ENCODE peak calls at places on chromosomes 12 and 14, in nine cellular contexts. G, O, V, W, K, R, E, N and Z are unnamed samples.

GRCh38 chr12:13595536-13596450 is 385.6 kb downstream of the GRIN2B start:
- DNase-seq in G (no peak), O (no peak), V (no peak), W (no peak), K (no peak), R (no peak), E (no peak), N (no peak), Z (no peak)

GRCh38 chr14:58641509-58641908 is 3.7 kb downstream of the DACT1 start:
- DNase-seq in G (no peak), O (no peak), V (no peak), W (no peak), K (no peak), R (no peak), E (no peak), N (no peak), Z (no peak)

GRCh38 chr14:69014829-69015259 is 35.7 kb upstream of the ACTN1 start:
- DNase-seq in G (no peak), O (no peak), V (no peak), W (no peak), K (no peak), R (no peak), E (no peak), N (no peak), Z (no peak)

GRCh38 chr12:124568431-124569374 is 1.3 kb upstream of the NCOR2 start:
- DNase-seq in G (no peak), O (no peak), V (no peak), W (peak), K (peak), R (no peak), E (peak), N (peak), Z (peak)

GRCh38 chr12:114864688-114865685 is 181.0 kb upstream of the TBX3 start:
- DNase-seq in G (no peak), O (no peak), V (peak), W (no peak), K (no peak), R (no peak), E (no peak), N (no peak), Z (no peak)

GRCh38 chr12:125228519-125229260 is 163.5 kb downstream of the AACS start:
- DNase-seq in G (no peak), O (no peak), V (peak), W (no peak), K (no peak), R (no peak), E (no peak), N (no peak), Z (no peak)

GRCh38 chr12:104667139-104667538 is 210.4 kb downstream of the CHST11 start:
- DNase-seq in G (no peak), O (no peak), V (no peak), W (no peak), K (no peak), R (no peak), E (no peak), N (no peak), Z (no peak)

GRCh38 chr14:61586539-61587396 is 108.5 kb upstream of the HIF1A start:
- DNase-seq in G (no peak), O (no peak), V (no peak), W (no peak), K (no peak), R (no peak), E (no peak), N (no peak), Z (no peak)

GRCh38 chr14:34199585-34199984 is 248.7 kb upstream of the EGLN3 start:
- DNase-seq in G (no peak), O (no peak), V (no peak), W (no peak), K (no peak), R (no peak), E (peak), N (no peak), Z (no peak)

GRCh38 chr12:46299846-46300245 is 31.0 kb upstream of the SLC38A1 start:
- DNase-seq in G (no peak), O (no peak), V (no peak), W (no peak), K (no peak), R (no peak), E (no peak), N (no peak), Z (no peak)

GRCh38 chr14:69619007-69619406 is 7.6 kb downstream of the SUSD6 start:
- DNase-seq in G (no peak), O (no peak), V (no peak), W (no peak), K (no peak), R (no peak), E (no peak), N (no peak), Z (no peak)

GRCh38 chr12:12735301-12735700 is 18.1 kb downstream of the CDKN1B start:
- DNase-seq in G (no peak), O (no peak), V (no peak), W (no peak), K (no peak), R (no peak), E (no peak), N (no peak), Z (no peak)

GRCh38 chr12:111766608-111767361 is at the start of gene ALDH2:
- DNase-seq in G (peak), O (peak), V (peak), W (no peak), K (peak), R (no peak), E (no peak), N (no peak), Z (peak)

GRCh38 chr12:122226366-122227222 is 742 bp upstream of the DIABLO start:
- DNase-seq in G (no peak), O (no peak), V (no peak), W (no peak), K (no peak), R (no peak), E (no peak), N (no peak), Z (no peak)

GRCh38 chr12:120199595-120200306 is 1.2 kb downstream of the RPLP0 start:
- DNase-seq in G (no peak), O (peak), V (no peak), W (no peak), K (peak), R (no peak), E (peak), N (no peak), Z (no peak)

GRCh38 chr14:54669759-54670630 is 103.1 kb downstream of the SAMD4A start:
- DNase-seq in G (no peak), O (no peak), V (no peak), W (no peak), K (peak), R (no peak), E (peak), N (no peak), Z (no peak)

GRCh38 chr14:44846232-44846824 is 115.4 kb downstream of the KLHL28 start:
- DNase-seq in G (peak), O (no peak), V (peak), W (peak), K (no peak), R (no peak), E (peak), N (no peak), Z (no peak)

GRCh38 chr14:103123634-103124500 is 606 bp downstream of the TNFAIP2 start:
- DNase-seq in G (peak), O (no peak), V (no peak), W (no peak), K (no peak), R (no peak), E (no peak), N (peak), Z (peak)

GRCh38 chr12:6469092-6469491 is 1.4 kb downstream of the VAMP1 start:
- DNase-seq in G (no peak), O (no peak), V (no peak), W (no peak), K (peak), R (no peak), E (no peak), N (no peak), Z (no peak)

GRCh38 chr14:102694530-102695171 is 82.6 kb upstream of the TRAF3 start:
- DNase-seq in G (peak), O (peak), V (peak), W (peak), K (peak), R (no peak), E (peak), N (peak), Z (peak)

GRCh38 chr14:101823081-101823480 is 61.6 kb downstream of the PPP2R5C start:
- DNase-seq in G (no peak), O (no peak), V (no peak), W (no peak), K (no peak), R (no peak), E (no peak), N (no peak), Z (no peak)

GRCh38 chr12:9751204-9752144 is 9.2 kb downstream of the CD69 start:
- DNase-seq in G (no peak), O (peak), V (no peak), W (peak), K (peak), R (no peak), E (peak), N (peak), Z (no peak)

GRCh38 chr14:60331201-60332045 is 82.4 kb downstream of the PPM1A start:
- DNase-seq in G (peak), O (peak), V (peak), W (peak), K (peak), R (peak), E (peak), N (peak), Z (peak)

GRCh38 chr12:116293687-116294463 is 16.4 kb upstream of the MED13L start:
- DNase-seq in G (no peak), O (no peak), V (no peak), W (no peak), K (no peak), R (no peak), E (no peak), N (no peak), Z (no peak)

GRCh38 chr14:73124180-73124894 is 12.0 kb upstream of the PSEN1 start:
- DNase-seq in G (no peak), O (no peak), V (no peak), W (no peak), K (no peak), R (no peak), E (no peak), N (no peak), Z (no peak)

GRCh38 chr14:72430457-72430856 is 463.4 kb downstream of the DPF3 start:
- DNase-seq in G (no peak), O (no peak), V (no peak), W (no peak), K (no peak), R (no peak), E (no peak), N (no peak), Z (no peak)

GRCh38 chr14:99570542-99571302 is 33.3 kb downstream of the CCDC85C start:
- DNase-seq in G (peak), O (no peak), V (no peak), W (no peak), K (no peak), R (no peak), E (no peak), N (no peak), Z (no peak)

GRCh38 chr12:71661977-71662522 is 1.6 kb downstream of the ZFC3H1 start:
- DNase-seq in G (no peak), O (no peak), V (no peak), W (no peak), K (no peak), R (no peak), E (no peak), N (no peak), Z (no peak)

GRCh38 chr14:23362200-23362599 is 2.8 kb downstream of the EFS start:
- DNase-seq in G (no peak), O (no peak), V (no peak), W (no peak), K (no peak), R (no peak), E (no peak), N (no peak), Z (no peak)

GRCh38 chr12:30191701-30192455 is 408.1 kb upstream of the TMTC1 start:
- DNase-seq in G (no peak), O (no peak), V (no peak), W (no peak), K (no peak), R (no peak), E (no peak), N (no peak), Z (no peak)

GRCh38 chr14:30443368-30444007 is 115.5 kb upstream of the G2E3 start:
- DNase-seq in G (peak), O (no peak), V (peak), W (peak), K (no peak), R (no peak), E (peak), N (no peak), Z (no peak)

GRCh38 chr14:74595006-74595735 is 16.9 kb downstream of the LTBP2 start:
- DNase-seq in G (no peak), O (no peak), V (no peak), W (no peak), K (no peak), R (no peak), E (no peak), N (no peak), Z (peak)

GRCh38 chr12:19382563-19382962 is 56.7 kb upstream of the AEBP2 start:
- DNase-seq in G (no peak), O (no peak), V (no peak), W (no peak), K (no peak), R (no peak), E (no peak), N (no peak), Z (no peak)

GRCh38 chr14:86057018-86057667 is 527.2 kb downstream of the FLRT2 start:
- DNase-seq in G (peak), O (peak), V (no peak), W (peak), K (no peak), R (no peak), E (peak), N (no peak), Z (no peak)

GRCh38 chr12:108597559-108598471 is at the start of gene TMEM119:
- DNase-seq in G (no peak), O (no peak), V (no peak), W (peak), K (no peak), R (no peak), E (no peak), N (no peak), Z (peak)

GRCh38 chr12:12019881-12020280 is 50.9 kb upstream of the BCL2L14 start:
- DNase-seq in G (no peak), O (no peak), V (no peak), W (no peak), K (no peak), R (no peak), E (no peak), N (no peak), Z (no peak)

GRCh38 chr12:52243774-52244614 is 11.0 kb downstream of the KRT7 start:
- DNase-seq in G (peak), O (peak), V (no peak), W (peak), K (peak), R (no peak), E (peak), N (peak), Z (peak)